ENCODE peak calls at places on chromosomes 1 and 21, in four cellular contexts. O is mammary epithelial cell, C is GM12865, M is astrocyte. P is an unnamed sample.

GRCh38 chr1:86825294-86825693 is 88.6 kb downstream of the SELENOF start:
- DNase-seq in O (no peak), C (no peak), M (peak), P (no peak)

GRCh38 chr1:26323382-26323781 is 5.6 kb downstream of the CD52 start:
- DNase-seq in O (no peak), C (no peak), M (no peak), P (no peak)

GRCh38 chr1:90550616-90551406 is 166.3 kb downstream of the BARHL2 start:
- DNase-seq in O (no peak), C (peak), M (no peak), P (no peak)

GRCh38 chr21:44510508-44511218 is 29.3 kb downstream of the KRTAP10-1 start:
- DNase-seq in O (peak), C (peak), M (no peak), P (peak)

GRCh38 chr1:79899914-79900313 is 893.4 kb upstream of the ADGRL4 start:
- DNase-seq in O (peak), C (no peak), M (peak), P (no peak)

GRCh38 chr1:65939636-65940035 is 146.9 kb downstream of the PDE4B start:
- DNase-seq in O (no peak), C (no peak), M (no peak), P (peak)

GRCh38 chr1:18927654-18928272 is 25.4 kb upstream of the ALDH4A1 start:
- DNase-seq in O (peak), C (peak), M (peak), P (peak)

GRCh38 chr1:109228167-109228566 is 14.4 kb downstream of the SARS1 start:
- DNase-seq in O (no peak), C (no peak), M (peak), P (no peak)

GRCh38 chr1:179251675-179252074 is 22.2 kb upstream of the ABL2 start:
- DNase-seq in O (peak), C (peak), M (peak), P (peak)

GRCh38 chr1:115239148-115239820 is 98.8 kb downstream of the NGF start:
- DNase-seq in O (no peak), C (no peak), M (peak), P (no peak)

GRCh38 chr1:172883844-172884243 is 166.9 kb downstream of the TNFSF18 start:
- DNase-seq in O (no peak), C (peak), M (peak), P (no peak)

GRCh38 chr1:230459463-230459862 is 33.3 kb upstream of the PGBD5 start:
- DNase-seq in O (peak), C (no peak), M (peak), P (peak)

GRCh38 chr1:158002022-158002629 is 8.7 kb downstream of the KIRREL1 start:
- DNase-seq in O (peak), C (no peak), M (no peak), P (no peak)

GRCh38 chr21:45151484-45152115 is 77.2 kb downstream of the ADARB1 start:
- DNase-seq in O (no peak), C (no peak), M (no peak), P (peak)

GRCh38 chr1:36765785-36766300 is 268.5 kb downstream of the GRIK3 start:
- DNase-seq in O (no peak), C (no peak), M (no peak), P (no peak)

GRCh38 chr1:91645031-91645430 is 144.4 kb downstream of the CDC7 start:
- DNase-seq in O (no peak), C (no peak), M (peak), P (no peak)

GRCh38 chr21:45942011-45942546 is 39.5 kb upstream of the COL6A1 start:
- DNase-seq in O (no peak), C (no peak), M (no peak), P (no peak)

GRCh38 chr1:225769687-225770086 is 7.9 kb upstream of the SRP9 start:
- DNase-seq in O (no peak), C (no peak), M (no peak), P (no peak)

GRCh38 chr1:30864681-30865080 is 43.9 kb downstream of the SDC3 start:
- DNase-seq in O (no peak), C (no peak), M (no peak), P (no peak)

GRCh38 chr1:96159379-96159778 is 562.2 kb upstream of the PTBP2 start:
- DNase-seq in O (no peak), C (no peak), M (no peak), P (no peak)

GRCh38 chr1:60621524-60621923 is 460.8 kb upstream of the NFIA start:
- DNase-seq in O (no peak), C (no peak), M (peak), P (no peak)

GRCh38 chr21:42806489-42807140 is 72.7 kb downstream of the WDR4 start:
- DNase-seq in O (no peak), C (no peak), M (no peak), P (no peak)

GRCh38 chr1:34885405-34886247 is 26.1 kb upstream of the SMIM12 start:
- DNase-seq in O (no peak), C (no peak), M (peak), P (no peak)

GRCh38 chr1:5514519-5515183 is 477.6 kb downstream of the NPHP4 start:
- DNase-seq in O (peak), C (peak), M (no peak), P (peak)

GRCh38 chr1:37094302-37094701 is 60.0 kb upstream of the GRIK3 start:
- DNase-seq in O (no peak), C (peak), M (no peak), P (no peak)

GRCh38 chr1:219833214-219833816 is 95.0 kb downstream of the SLC30A10 start:
- DNase-seq in O (no peak), C (no peak), M (no peak), P (no peak)

GRCh38 chr1:97123717-97124446 is 402.3 kb downstream of the PTBP2 start:
- DNase-seq in O (no peak), C (no peak), M (no peak), P (no peak)

GRCh38 chr1:17244826-17245740 is 3.8 kb upstream of the PADI3 start:
- DNase-seq in O (peak), C (no peak), M (no peak), P (no peak)

GRCh38 chr1:147334292-147334691 is 91.8 kb downstream of the CHD1L start:
- DNase-seq in O (no peak), C (no peak), M (no peak), P (no peak)

GRCh38 chr1:5901150-5901549 is 91.1 kb downstream of the NPHP4 start:
- DNase-seq in O (peak), C (no peak), M (no peak), P (peak)

GRCh38 chr1:170634819-170635410 is 29.0 kb upstream of the PRRX1 start:
- DNase-seq in O (no peak), C (no peak), M (peak), P (no peak)

GRCh38 chr1:73673980-73674379 is 524.0 kb downstream of the LRRIQ3 start:
- DNase-seq in O (peak), C (no peak), M (peak), P (no peak)

GRCh38 chr1:179095924-179096323 is 14.1 kb downstream of the TOR3A start:
- DNase-seq in O (no peak), C (no peak), M (no peak), P (no peak)

GRCh38 chr1:49187054-49187453 is 410.4 kb upstream of the BEND5 start:
- DNase-seq in O (no peak), C (no peak), M (no peak), P (no peak)

GRCh38 chr1:59446257-59446901 is 149.5 kb downstream of the FGGY start:
- DNase-seq in O (peak), C (no peak), M (peak), P (no peak)

GRCh38 chr1:19096036-19096833 is 113.8 kb downstream of the UBR4 start:
- DNase-seq in O (peak), C (no peak), M (no peak), P (peak)

GRCh38 chr1:181135815-181136737 is 47.6 kb downstream of the IER5 start:
- DNase-seq in O (peak), C (no peak), M (peak), P (peak)

GRCh38 chr1:116268211-116268610 is 104.8 kb upstream of the ATP1A1 start:
- DNase-seq in O (peak), C (peak), M (no peak), P (peak)

GRCh38 chr1:243931957-243932356 is 81.9 kb upstream of the AKT3 start:
- DNase-seq in O (no peak), C (no peak), M (no peak), P (no peak)

GRCh38 chr1:12083766-12084165 is 20.7 kb downstream of the TNFRSF8 start:
- DNase-seq in O (no peak), C (no peak), M (peak), P (no peak)

GRCh38 chr1:204418174-204419063 is 6.8 kb upstream of the PPP1R15B start:
- DNase-seq in O (no peak), C (peak), M (peak), P (peak)

GRCh38 chr1:204417231-204417997 is 5.8 kb upstream of the PPP1R15B start:
- DNase-seq in O (peak), C (no peak), M (peak), P (peak)

GRCh38 chr1:204421441-204421840 is 9.8 kb upstream of the PPP1R15B start:
- DNase-seq in O (no peak), C (no peak), M (no peak), P (no peak)

GRCh38 chr1:204419064-204419403 is 7.4 kb upstream of the PPP1R15B start:
- DNase-seq in O (peak), C (no peak), M (peak), P (no peak)

GRCh38 chr1:204420039-204421004 is 8.7 kb upstream of the PPP1R15B start:
- DNase-seq in O (no peak), C (peak), M (no peak), P (no peak)
- TF ChIP-seq CTCF in O (no peak), C (no peak), M (no peak), P (no peak)

DNA sequence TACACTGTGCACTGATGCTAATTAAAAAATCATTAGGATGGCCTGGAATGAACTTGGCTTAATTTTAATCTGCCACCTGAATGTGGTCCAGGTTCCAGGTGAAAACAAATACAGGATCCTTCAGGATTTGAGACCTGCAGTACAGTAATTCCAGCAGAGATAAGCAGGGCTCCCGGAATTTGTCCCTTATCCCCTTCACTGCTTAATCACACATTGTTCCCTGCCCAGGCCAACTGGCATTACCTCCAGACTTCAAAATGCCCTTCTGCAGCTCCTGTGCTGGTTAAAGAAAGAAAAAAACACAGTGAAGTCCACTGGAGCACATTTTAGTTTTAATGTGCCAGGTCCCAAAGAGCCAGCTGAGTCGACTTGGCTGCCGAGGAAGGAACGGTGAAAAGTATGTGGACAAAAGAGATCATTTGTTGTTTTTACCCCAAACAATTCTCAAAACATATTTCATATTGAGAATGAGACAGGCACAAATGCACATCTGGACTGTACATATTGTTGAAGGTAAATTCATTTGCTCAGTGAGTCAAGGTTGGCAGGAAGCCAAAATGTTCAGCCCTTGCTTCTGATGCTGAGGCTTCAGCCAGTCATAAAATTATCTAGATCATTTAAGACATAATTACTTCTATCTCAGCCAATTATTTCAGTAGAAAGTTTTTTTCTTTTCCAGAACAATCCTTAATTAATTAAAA is 28.4 kb downstream of the DEGS1 start:
- DNase-seq in O (peak), C (peak), M (peak), P (no peak)
- TF ChIP-seq CTCF in O (no peak), C (no peak), M (no peak), P (no peak)

GRCh38 chr1:200837931-200838571 is 34.7 kb upstream of the GPR25 start:
- DNase-seq in O (no peak), C (peak), M (peak), P (peak)
- TF ChIP-seq CTCF in O (peak), C (peak), M (peak), P (no peak)

GRCh38 chr1:156097499-156098178 is 15.4 kb upstream of the MEX3A start:
- DNase-seq in O (no peak), C (peak), M (no peak), P (no peak)

GRCh38 chr1:156095906-156096508 is 13.7 kb upstream of the MEX3A start:
- DNase-seq in O (peak), C (peak), M (no peak), P (no peak)

GRCh38 chr1:156098782-156099181 is 15.7 kb upstream of the LMNA start:
- DNase-seq in O (no peak), C (no peak), M (no peak), P (no peak)

GRCh38 chr1:156099282-156099681 is 15.2 kb upstream of the LMNA start:
- DNase-seq in O (no peak), C (no peak), M (no peak), P (no peak)

DNA sequence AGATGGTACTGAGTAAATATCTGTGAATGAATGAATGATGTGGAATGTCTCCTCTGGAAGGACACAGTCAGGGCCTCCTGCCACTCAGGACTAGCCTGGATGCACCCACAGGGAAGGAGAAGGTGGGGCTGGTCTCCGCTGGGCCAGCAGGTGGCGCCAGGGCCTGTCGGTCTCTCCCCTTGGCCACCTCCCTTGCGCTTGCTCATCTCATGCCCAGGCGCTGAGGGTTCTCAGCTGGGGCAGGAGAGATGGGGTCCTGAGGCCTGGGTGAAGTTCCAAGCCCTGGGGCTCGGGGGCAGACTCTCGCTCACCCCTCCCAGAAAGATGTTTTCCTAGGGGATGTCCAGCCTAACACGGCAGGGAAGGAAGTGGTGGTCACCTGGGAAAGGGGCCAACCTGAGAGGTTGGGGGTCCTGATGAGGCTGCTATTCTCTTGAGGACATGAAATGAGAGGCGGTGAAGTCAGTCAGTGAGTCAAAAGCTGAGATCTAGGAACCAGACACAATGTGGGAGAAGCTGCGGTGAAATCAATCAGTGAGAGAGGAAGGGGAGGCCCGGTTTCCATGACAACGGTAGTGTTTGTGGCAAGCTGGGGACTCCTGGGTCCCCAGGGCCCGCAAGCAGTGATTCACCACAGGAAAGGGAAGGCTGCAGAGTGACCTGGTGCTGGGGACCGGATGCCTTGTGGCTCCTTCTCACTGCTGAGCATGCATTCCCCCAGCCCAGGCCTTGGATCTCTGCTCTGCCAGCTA is 14.6 kb upstream of the MEX3A start:
- DNase-seq in O (peak), C (peak), M (peak), P (peak)
- TF ChIP-seq CTCF in O (peak), C (peak), M (peak), P (peak)

GRCh38 chr1:161165742-161166668 is at the start of gene PPOX:
- DNase-seq in O (peak), C (peak), M (peak), P (peak)
- TF ChIP-seq CTCF in O (peak), C (peak), M (peak), P (peak)

DNA sequence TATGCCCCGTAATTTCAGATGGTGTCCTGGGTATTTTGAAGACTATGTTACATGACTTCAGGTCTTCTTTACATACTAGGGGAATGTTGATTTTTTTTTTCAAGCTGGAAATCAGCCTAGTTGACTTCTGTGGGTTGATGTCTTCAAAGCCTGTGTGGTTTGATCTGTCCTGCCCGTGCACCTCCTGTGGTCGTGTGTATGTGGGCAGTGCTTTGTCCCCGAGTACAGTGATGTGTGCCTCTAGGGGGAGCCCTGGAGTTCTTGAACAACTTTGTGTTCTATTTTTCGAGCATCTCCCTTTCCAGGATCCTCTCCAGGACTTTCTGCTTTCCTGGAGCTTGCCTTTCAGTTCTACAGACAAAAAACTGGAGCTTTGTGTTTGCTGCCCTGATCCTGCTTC is 28.9 kb downstream of the OBSCN start:
- DNase-seq in O (peak), C (peak), M (peak), P (peak)
- TF ChIP-seq CTCF in O (peak), C (peak), M (peak), P (peak)

GRCh38 chr21:41660748-41661147 is 106.1 kb downstream of the RIPK4 start:
- DNase-seq in O (no peak), C (no peak), M (no peak), P (no peak)

GRCh38 chr21:41662161-41662560 is 104.7 kb downstream of the RIPK4 start:
- DNase-seq in O (no peak), C (no peak), M (no peak), P (no peak)

GRCh38 chr21:41662761-41663160 is 104.1 kb downstream of the RIPK4 start:
- DNase-seq in O (no peak), C (no peak), M (no peak), P (no peak)

GRCh38 chr21:41658321-41658720 is 108.5 kb downstream of the RIPK4 start:
- DNase-seq in O (no peak), C (no peak), M (no peak), P (no peak)

DNA sequence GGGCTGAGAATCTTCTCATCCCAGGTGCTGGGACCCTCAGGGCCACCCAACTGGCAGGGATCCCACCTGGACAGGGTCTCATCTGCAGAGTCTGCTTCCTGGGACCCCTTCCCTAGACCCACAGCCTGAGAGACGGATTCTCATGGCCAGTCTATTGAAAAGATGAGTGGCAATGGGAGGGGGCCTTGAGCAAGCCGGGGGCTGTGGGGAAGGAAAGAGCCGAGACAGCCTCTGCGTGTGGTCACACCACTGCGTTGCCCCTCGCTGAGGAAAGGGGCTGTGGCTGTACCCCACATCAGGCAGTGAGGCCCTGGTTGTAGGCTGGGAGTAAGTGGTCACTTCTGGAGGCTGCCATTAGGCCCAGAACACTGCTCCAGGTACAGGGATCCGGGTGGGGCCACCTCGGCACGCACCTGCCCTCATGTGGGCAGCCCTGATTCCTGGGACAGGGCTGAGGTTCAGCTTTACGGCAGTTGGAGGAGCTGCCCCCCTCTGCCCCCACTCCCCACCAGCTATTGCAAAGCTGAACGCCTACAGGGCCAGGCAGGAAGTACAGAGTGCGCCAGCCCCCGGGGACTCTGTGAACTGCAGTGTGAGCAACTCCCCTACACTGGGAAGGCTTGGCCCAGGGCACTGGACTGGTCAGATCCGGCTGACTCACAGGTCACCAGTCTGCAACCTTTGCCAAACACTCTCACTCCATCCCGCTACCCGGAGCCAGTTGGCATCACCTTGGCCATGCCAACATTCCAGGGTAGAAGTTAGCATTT is 106.9 kb downstream of the RIPK4 start:
- DNase-seq in O (no peak), C (no peak), M (no peak), P (peak)
- TF ChIP-seq CTCF in O (no peak), C (no peak), M (no peak), P (no peak)

DNA sequence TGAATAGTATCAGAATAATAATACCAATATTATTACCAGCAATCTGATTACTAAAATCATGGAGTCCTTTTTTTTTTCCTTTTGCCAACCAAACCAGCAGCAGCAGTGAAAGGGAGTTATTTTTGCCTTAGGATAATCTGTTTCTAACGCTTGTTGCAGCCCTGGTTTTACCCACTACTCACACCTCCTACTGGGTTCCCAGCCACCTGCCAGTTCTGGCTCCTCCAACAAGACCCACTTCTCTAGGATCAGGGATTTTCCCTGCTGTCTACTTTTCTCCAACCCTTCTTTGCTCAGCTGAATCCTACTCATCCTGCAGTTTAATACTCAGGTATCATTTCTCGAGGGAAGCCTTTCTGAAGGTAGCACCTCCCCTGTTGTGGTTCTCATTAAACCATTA is 96.8 kb upstream of the BCAR3 start:
- DNase-seq in O (no peak), C (no peak), M (no peak), P (no peak)
- TF ChIP-seq CTCF in O (no peak), C (no peak), M (no peak), P (no peak)

GRCh38 chr1:110339427-110340206 is 440 bp downstream of the RBM15 start:
- DNase-seq in O (no peak), C (peak), M (peak), P (peak)
- TF ChIP-seq CTCF in O (peak), C (peak), M (peak), P (no peak)